ENCODE peak calls at places on chromosomes 13 and 19, in four cellular contexts. One of them, this sample, is unnamed.

GRCh38 chr19:54096642-54097106 is 3.9 kb downstream of the OSCAR start:
- DNase-seq in SK-N-SH: no peak
- DNase-seq in K562: peak; percentile 36
- DNase-seq in GM12878: no peak
- DNase-seq in this sample: no peak

GRCh38 chr19:49689133-49690072 is at the start of gene ADM5:
- DNase-seq in SK-N-SH: peak; percentile 82
- DNase-seq in K562: no peak
- DNase-seq in GM12878: no peak
- DNase-seq in this sample: peak; percentile 87

GRCh38 chr19:3722443-3723109 is 14.4 kb downstream of the TJP3 start:
- DNase-seq in SK-N-SH: peak; percentile 59
- DNase-seq in K562: peak; percentile 48
- DNase-seq in GM12878: no peak
- DNase-seq in this sample: no peak

GRCh38 chr19:52138614-52139290 is 986 bp downstream of the ZNF616 start:
- DNase-seq in SK-N-SH: peak; percentile 61
- DNase-seq in K562: peak; percentile 44
- DNase-seq in GM12878: no peak
- DNase-seq in this sample: peak; percentile 75

GRCh38 chr19:36144624-36145023 is 4.8 kb downstream of the CAPNS1 start:
- DNase-seq in SK-N-SH: no peak
- DNase-seq in K562: no peak
- DNase-seq in GM12878: no peak
- DNase-seq in this sample: no peak

GRCh38 chr13:85693889-85694511 is 105.2 kb downstream of the SLITRK6 start:
- DNase-seq in SK-N-SH: no peak
- DNase-seq in K562: no peak
- DNase-seq in GM12878: no peak
- DNase-seq in this sample: no peak

GRCh38 chr19:51441410-51442390 is 16.6 kb downstream of the SIGLEC8 start:
- DNase-seq in SK-N-SH: no peak
- DNase-seq in K562: peak; percentile 53
- DNase-seq in GM12878: peak; percentile 91
- DNase-seq in this sample: no peak

GRCh38 chr13:80265348-80265747 is 75.6 kb downstream of the SPRY2 start:
- DNase-seq in SK-N-SH: no peak
- DNase-seq in K562: no peak
- DNase-seq in GM12878: no peak
- DNase-seq in this sample: no peak

GRCh38 chr19:2814426-2814825 is 5.2 kb upstream of the ZNF554 start:
- DNase-seq in SK-N-SH: peak; percentile 13
- DNase-seq in K562: no peak
- DNase-seq in GM12878: no peak
- DNase-seq in this sample: no peak

GRCh38 chr13:45496942-45497341 is 32.2 kb downstream of the COG3 start:
- DNase-seq in SK-N-SH: no peak
- DNase-seq in K562: no peak
- DNase-seq in GM12878: no peak
- DNase-seq in this sample: no peak

GRCh38 chr19:19214892-19215291 is 3.1 kb downstream of the NCAN start:
- DNase-seq in SK-N-SH: no peak
- DNase-seq in K562: peak; percentile 80
- DNase-seq in GM12878: no peak
- DNase-seq in this sample: no peak

GRCh38 chr19:5575553-5575952 is 7.8 kb upstream of the TINCR start:
- DNase-seq in SK-N-SH: no peak
- DNase-seq in K562: no peak
- DNase-seq in GM12878: no peak
- DNase-seq in this sample: no peak

GRCh38 chr19:35262101-35262761 is 6.5 kb upstream of the USF2 start:
- DNase-seq in SK-N-SH: no peak
- DNase-seq in K562: no peak
- DNase-seq in GM12878: no peak
- DNase-seq in this sample: no peak

GRCh38 chr13:75481176-75482069 is 546 bp downstream of the TBC1D4 start:
- DNase-seq in SK-N-SH: peak; percentile 78
- DNase-seq in K562: peak; percentile 8
- DNase-seq in GM12878: no peak
- DNase-seq in this sample: no peak

GRCh38 chr19:29841559-29842367 is 30.0 kb downstream of the CCNE1 start:
- DNase-seq in SK-N-SH: peak; percentile 56
- DNase-seq in K562: no peak
- DNase-seq in GM12878: no peak
- DNase-seq in this sample: no peak

GRCh38 chr19:56829586-56829985 is 10.9 kb downstream of the PEG3 start:
- DNase-seq in SK-N-SH: no peak
- DNase-seq in K562: no peak
- DNase-seq in GM12878: no peak
- DNase-seq in this sample: no peak

GRCh38 chr13:37360556-37360955 is 238.0 kb downstream of the POSTN start:
- DNase-seq in SK-N-SH: no peak
- DNase-seq in K562: no peak
- DNase-seq in GM12878: no peak
- DNase-seq in this sample: no peak

GRCh38 chr13:104314926-104315535 is 1248.8 kb upstream of the SLC10A2 start:
- DNase-seq in SK-N-SH: no peak
- DNase-seq in K562: no peak
- DNase-seq in GM12878: no peak
- DNase-seq in this sample: no peak

GRCh38 chr19:6035026-6035425 is 57.1 kb upstream of the RANBP3 start:
- DNase-seq in SK-N-SH: no peak
- DNase-seq in K562: no peak
- DNase-seq in GM12878: no peak
- DNase-seq in this sample: no peak

GRCh38 chr13:23578411-23579071 is 8.3 kb downstream of the TNFRSF19 start:
- DNase-seq in SK-N-SH: peak; percentile 76
- DNase-seq in K562: peak; percentile 46
- DNase-seq in GM12878: no peak
- DNase-seq in this sample: peak; percentile 82

GRCh38 chr13:63628310-63628709 is 2212.7 kb upstream of the PCDH20 start:
- DNase-seq in SK-N-SH: no peak
- DNase-seq in K562: no peak
- DNase-seq in GM12878: no peak
- DNase-seq in this sample: no peak

GRCh38 chr13:111398715-111399299 is 78.4 kb downstream of the TEX29 start:
- DNase-seq in SK-N-SH: no peak
- DNase-seq in K562: peak; percentile 20
- DNase-seq in GM12878: no peak
- DNase-seq in this sample: no peak

GRCh38 chr19:35021596-35021995 is 8.7 kb upstream of the SCN1B start:
- DNase-seq in SK-N-SH: no peak
- DNase-seq in K562: no peak
- DNase-seq in GM12878: no peak
- DNase-seq in this sample: no peak

GRCh38 chr13:91647361-91647970 is 249.0 kb downstream of the GPC5 start:
- DNase-seq in SK-N-SH: peak; percentile 20
- DNase-seq in K562: peak; percentile 81
- DNase-seq in GM12878: no peak
- DNase-seq in this sample: peak; percentile 85

GRCh38 chr19:3324405-3324856 is 42.0 kb upstream of the NFIC start:
- DNase-seq in SK-N-SH: peak; percentile 74
- DNase-seq in K562: peak; percentile 85
- DNase-seq in GM12878: no peak
- DNase-seq in this sample: no peak

GRCh38 chr13:113373811-113374485 is 10.0 kb upstream of the GRTP1 start:
- DNase-seq in SK-N-SH: no peak
- DNase-seq in K562: no peak
- DNase-seq in GM12878: no peak
- DNase-seq in this sample: no peak

GRCh38 chr19:17136026-17136425 is 60.4 kb downstream of the MYO9B start:
- DNase-seq in SK-N-SH: no peak
- DNase-seq in K562: no peak
- DNase-seq in GM12878: no peak
- DNase-seq in this sample: no peak

GRCh38 chr13:43078399-43078798 is 55.0 kb downstream of the DNAJC15 start:
- DNase-seq in SK-N-SH: no peak
- DNase-seq in K562: no peak
- DNase-seq in GM12878: no peak
- DNase-seq in this sample: no peak

GRCh38 chr13:35833571-35834305 is 297.4 kb downstream of the DCLK1 start:
- DNase-seq in SK-N-SH: no peak
- DNase-seq in K562: no peak
- DNase-seq in GM12878: no peak
- DNase-seq in this sample: no peak

GRCh38 chr19:34667349-34668076 is 9.4 kb downstream of the SCGB2B2 start:
- DNase-seq in SK-N-SH: no peak
- DNase-seq in K562: peak; percentile 13
- DNase-seq in GM12878: no peak
- DNase-seq in this sample: no peak

GRCh38 chr19:13478576-13478975 is 27.7 kb downstream of the CACNA1A start:
- DNase-seq in SK-N-SH: no peak
- DNase-seq in K562: no peak
- DNase-seq in GM12878: no peak
- DNase-seq in this sample: no peak

GRCh38 chr19:43776285-43776684 is 4.5 kb downstream of the KCNN4 start:
- DNase-seq in SK-N-SH: no peak
- DNase-seq in K562: peak; percentile 64
- DNase-seq in GM12878: no peak
- DNase-seq in this sample: no peak

GRCh38 chr13:48410199-48410598 is 2.7 kb downstream of the LPAR6 start:
- DNase-seq in SK-N-SH: no peak
- DNase-seq in K562: no peak
- DNase-seq in GM12878: no peak
- DNase-seq in this sample: no peak

GRCh38 chr13:94433055-94433947 is 46.2 kb downstream of the DCT start:
- DNase-seq in SK-N-SH: no peak
- DNase-seq in K562: peak; percentile 5
- DNase-seq in GM12878: no peak
- DNase-seq in this sample: peak; percentile 46

GRCh38 chr13:102983496-102983895 is 82.7 kb downstream of the SLC10A2 start:
- DNase-seq in SK-N-SH: no peak
- DNase-seq in K562: no peak
- DNase-seq in GM12878: no peak
- DNase-seq in this sample: no peak

GRCh38 chr13:102977471-102977870 is 88.7 kb downstream of the SLC10A2 start:
- DNase-seq in SK-N-SH: no peak
- DNase-seq in K562: no peak
- DNase-seq in GM12878: no peak
- DNase-seq in this sample: no peak

GRCh38 chr13:102972191-102972590 is 94.0 kb downstream of the SLC10A2 start:
- DNase-seq in SK-N-SH: no peak
- DNase-seq in K562: no peak
- DNase-seq in GM12878: no peak
- DNase-seq in this sample: no peak

GRCh38 chr13:102974574-102975195 is 91.5 kb downstream of the SLC10A2 start:
- DNase-seq in SK-N-SH: no peak
- DNase-seq in K562: no peak
- DNase-seq in GM12878: no peak
- DNase-seq in this sample: no peak

DNA sequence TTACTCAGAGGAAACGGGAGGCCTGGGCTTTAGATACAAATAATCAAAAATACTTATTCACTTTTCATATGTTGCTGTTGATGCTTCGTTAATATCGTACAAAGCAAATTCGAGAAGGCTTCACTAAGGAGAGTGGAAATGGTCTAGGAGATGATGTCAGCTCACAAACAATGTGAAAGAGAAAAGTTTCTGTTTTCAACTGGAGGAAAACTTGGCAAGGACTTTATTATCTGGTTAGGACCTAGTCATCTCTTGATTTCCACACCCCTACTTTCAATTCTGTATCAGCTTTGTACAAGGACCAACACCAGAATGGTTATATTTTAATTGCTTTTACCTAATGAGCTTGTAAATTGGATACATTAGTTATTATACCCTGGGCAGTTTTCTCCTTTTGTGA is 88.0 kb downstream of the SLC10A2 start:
- DNase-seq in SK-N-SH: no peak
- DNase-seq in K562: no peak
- DNase-seq in GM12878: no peak
- DNase-seq in this sample: no peak
- TF ChIP-seq NRF1 in SK-N-SH: no peak
- TF ChIP-seq NRF1 in K562: no peak
- TF ChIP-seq NRF1 in GM12878: no peak
- TF ChIP-seq NRF1 in this sample: no peak

DNA sequence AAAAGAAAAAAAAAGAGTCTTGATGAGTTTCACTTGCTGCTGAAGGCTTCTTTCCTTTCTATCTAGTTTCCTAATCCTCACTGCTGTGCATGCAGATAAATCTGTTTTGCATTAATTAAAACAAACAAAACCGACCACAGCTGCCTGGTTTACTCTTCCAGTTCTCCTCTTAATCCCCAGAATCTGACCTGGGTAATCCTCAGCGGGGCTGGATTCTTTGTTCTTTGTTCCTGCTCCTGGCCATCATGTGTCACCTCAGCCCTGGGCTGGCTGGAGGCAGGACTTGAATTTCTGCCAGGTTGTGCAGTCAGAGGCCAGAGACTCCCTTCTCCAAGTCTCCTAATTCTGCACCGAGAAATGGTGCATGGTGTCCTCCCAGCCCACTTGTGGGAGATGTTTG is 52.2 kb upstream of the CYP4F8 start:
- DNase-seq in SK-N-SH: no peak
- DNase-seq in K562: no peak
- DNase-seq in GM12878: no peak
- DNase-seq in this sample: no peak
- TF ChIP-seq TAF1 in SK-N-SH: no peak
- TF ChIP-seq TAF1 in K562: no peak
- TF ChIP-seq TAF1 in GM12878: no peak
- TF ChIP-seq TAF1 in this sample: no peak

DNA sequence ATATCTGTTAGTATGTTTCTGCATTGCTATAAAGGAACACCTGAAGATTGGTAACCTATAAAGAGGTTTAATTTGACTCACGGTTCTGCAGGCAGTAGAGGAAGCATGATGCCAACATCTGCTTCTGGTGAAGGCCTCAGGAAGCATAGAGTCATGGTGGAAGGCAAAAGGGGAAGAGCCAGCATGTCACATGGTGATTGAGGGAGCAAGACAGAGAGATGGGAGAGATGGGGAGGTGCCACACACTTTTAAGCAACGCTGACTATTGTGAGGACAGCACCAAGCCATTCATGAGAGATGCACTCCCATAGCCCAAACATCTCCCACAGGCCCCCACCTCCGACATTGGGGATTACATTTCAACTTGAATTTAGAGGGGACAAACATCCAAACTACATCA is 32.8 kb downstream of the COG6 start:
- DNase-seq in SK-N-SH: no peak
- DNase-seq in K562: no peak
- DNase-seq in GM12878: no peak
- DNase-seq in this sample: no peak
- TF ChIP-seq NRF1 in SK-N-SH: no peak
- TF ChIP-seq NRF1 in K562: no peak
- TF ChIP-seq NRF1 in GM12878: no peak
- TF ChIP-seq NRF1 in this sample: no peak

DNA sequence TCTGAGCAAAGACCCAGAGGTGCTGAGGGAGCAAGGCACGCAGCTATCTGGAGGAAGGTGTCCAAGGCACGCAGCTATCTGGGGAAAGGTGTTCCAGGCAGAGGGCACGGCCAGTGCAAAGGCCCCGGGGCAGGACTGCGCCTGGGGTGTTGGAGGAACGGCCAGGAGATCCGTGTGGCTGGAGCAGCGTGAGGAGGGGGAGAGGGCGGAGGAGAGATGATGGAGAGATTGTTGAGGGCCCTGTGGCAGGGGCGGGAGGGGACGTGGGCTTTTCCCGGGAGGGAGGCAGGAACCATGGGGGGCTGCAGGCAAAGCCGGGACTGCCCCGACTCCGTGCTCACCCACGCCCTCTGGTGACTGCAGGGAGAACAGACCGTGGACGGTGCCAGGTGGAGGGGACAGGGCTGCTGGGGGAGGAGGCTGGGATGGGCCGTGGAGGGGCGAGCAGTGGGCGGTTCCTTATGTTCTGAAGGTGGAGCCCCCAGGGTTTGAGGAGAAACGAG is 13.3 kb upstream of the MISP start:
- DNase-seq in SK-N-SH: peak; percentile 95
- DNase-seq in K562: peak; percentile 91
- DNase-seq in GM12878: no peak
- DNase-seq in this sample: peak; percentile 43
- TF ChIP-seq TAF1 in SK-N-SH: no peak
- TF ChIP-seq TAF1 in K562: no peak
- TF ChIP-seq TAF1 in GM12878: no peak
- TF ChIP-seq TAF1 in this sample: no peak

This sample was measured in H1.